ENCODE peak calls at places on chromosomes 6 and 20, in four cellular contexts. T is K562, I is mammary epithelial cell, E is DND-41. R is an unnamed sample.
A peak's percentile ranks its signal among the peaks of the same experiment; 100 is the strongest.

GRCh38 chr20:14773486-14773885 is 436.1 kb upstream of the FLRT3 start:
- DNase-seq in E (no peak), I (no peak), T (no peak), R (no peak)

GRCh38 chr20:10110151-10110550 is 75.4 kb downstream of the ANKEF1 start:
- DNase-seq in T (no peak), E (no peak), I (peak; percentile 85), R (no peak)

GRCh38 chr6:76230711-76231110 is 158.2 kb upstream of the IMPG1 start:
- DNase-seq in E (no peak), I (peak; percentile 1), T (no peak), R (no peak)

GRCh38 chr6:87213364-87213763 is 58.0 kb downstream of the ZNF292 start:
- DNase-seq in T (no peak), I (peak; percentile 63), E (no peak), R (no peak)

GRCh38 chr6:82589509-82590206 is 226.0 kb downstream of the TPBG start:
- DNase-seq in I (peak; percentile 58), E (no peak), T (no peak), R (peak; percentile 5)

GRCh38 chr6:6704423-6705060 is 116.0 kb downstream of the LY86 start:
- DNase-seq in E (no peak), I (peak; percentile 40), T (peak; percentile 53), R (no peak)

GRCh38 chr6:39281312-39281980 is 32.8 kb downstream of the KCNK17 start:
- DNase-seq in I (no peak), T (no peak), E (no peak), R (no peak)

GRCh38 chr6:13229205-13230085 is 98.9 kb downstream of the TBC1D7 start:
- DNase-seq in T (no peak), E (no peak), I (no peak), R (peak; percentile 63)

GRCh38 chr6:2744206-2744771 is 6.4 kb downstream of the MYLK4 start:
- DNase-seq in I (no peak), E (no peak), T (no peak), R (no peak)

GRCh38 chr6:155186052-155186658 is 77.7 kb upstream of the CLDN20 start:
- DNase-seq in T (no peak), I (peak; percentile 60), E (no peak), R (no peak)

GRCh38 chr6:122286512-122286911 is 112.9 kb upstream of the HSF2 start:
- DNase-seq in T (no peak), I (no peak), E (no peak), R (no peak)

GRCh38 chr6:1686117-1687098 is 76.7 kb downstream of the FOXC1 start:
- DNase-seq in T (no peak), E (no peak), I (peak; percentile 96), R (no peak)

GRCh38 chr6:2529217-2529719 is 221.5 kb downstream of the MYLK4 start:
- DNase-seq in E (no peak), T (no peak), I (no peak), R (no peak)

GRCh38 chr6:32074996-32075532 is 34.1 kb downstream of the TNXB start:
- DNase-seq in T (no peak), I (no peak), E (no peak), R (no peak)

GRCh38 chr6:115729036-115729435 is 331.7 kb downstream of the FRK start:
- DNase-seq in E (no peak), T (no peak), I (peak; percentile 5), R (no peak)

GRCh38 chr6:26388441-26388840 is 5.5 kb downstream of the BTN2A2 start:
- DNase-seq in T (no peak), I (peak; percentile 36), E (no peak), R (no peak)

GRCh38 chr6:87518453-87518852 is 45.7 kb downstream of the SLC35A1 start:
- DNase-seq in I (no peak), T (no peak), E (no peak), R (no peak)

GRCh38 chr6:19851273-19852089 is 14.3 kb downstream of the ID4 start:
- DNase-seq in E (no peak), I (peak; percentile 46), T (no peak), R (peak; percentile 72)

DNA sequence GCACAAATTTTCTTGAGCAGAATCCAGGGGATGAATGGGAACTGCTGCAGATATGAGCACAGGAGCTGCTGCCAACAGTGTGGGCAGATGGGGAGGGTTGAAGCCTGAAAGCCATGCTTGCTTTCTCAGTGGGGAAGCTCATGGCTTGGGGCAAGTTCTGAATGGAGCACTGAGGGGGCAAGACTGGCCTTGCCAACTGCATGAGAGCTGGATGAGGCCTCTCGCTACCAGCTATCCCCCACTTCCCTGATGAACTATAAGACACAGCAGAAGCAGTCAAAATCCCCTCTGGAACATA is 28.3 kb downstream of the TREM1 start:
- DNase-seq in I (no peak), T (no peak), E (no peak), R (no peak)
- H3K36me3 ChIP-seq in I (no peaks in the 10 kb centered on the region), T (no peaks in the 10 kb centered on the region), E (no peaks in the 10 kb centered on the region), R (no peaks in the 10 kb centered on the region)

GRCh38 chr6:150647051-150647450 is 47.4 kb downstream of the PLEKHG1 start:
- DNase-seq in I (no peak), T (no peak), E (no peak), R (no peak)
- H3K4me2 ChIP-seq in I (no peak overlapping the region), T (no peak overlapping the region), E (no peak overlapping the region), R (peak overlapping the region; percentile 47)

GRCh38 chr6:109299695-109300564 is 82.3 kb downstream of the CD164 start:
- DNase-seq in E (no peak), I (no peak), T (no peak), R (no peak)

GRCh38 chr6:109302176-109302575 is 80.1 kb downstream of the CD164 start:
- DNase-seq in T (no peak), E (no peak), I (no peak), R (no peak)

GRCh38 chr6:109298605-109299004 is 83.7 kb downstream of the CD164 start:
- DNase-seq in E (no peak), T (no peak), I (no peak), R (no peak)

GRCh38 chr6:109303149-109303548 is 79.1 kb downstream of the CD164 start:
- DNase-seq in T (no peak), E (no peak), I (no peak), R (no peak)

GRCh38 chr6:109300874-109301273 is 81.4 kb downstream of the CD164 start:
- DNase-seq in E (no peak), T (no peak), I (no peak), R (no peak)
- H2AFZ ChIP-seq in E (no peak overlapping the region), T (peak overlapping the region; percentile 80), I (no peak overlapping the region), R (no peak overlapping the region)

GRCh38 chr6:137147195-137147594 is 26.2 kb downstream of the IL22RA2 start:
- DNase-seq in I (no peak), E (no peak), T (no peak), R (no peak)
- H3K36me3 ChIP-seq in I (no peaks in the 10 kb centered on the region), E (no peaks in the 10 kb centered on the region), T (no peaks in the 10 kb centered on the region), R (no peaks in the 10 kb centered on the region)

GRCh38 chr20:50734730-50735679 is 3.6 kb downstream of the PARD6B start:
- DNase-seq in I (no peak), E (no peak), T (no peak), R (no peak)
- H3K4me2 ChIP-seq in I (peak overlapping the region; percentile 37), E (no peak overlapping the region), T (no peak overlapping the region), R (no peak overlapping the region)

DNA sequence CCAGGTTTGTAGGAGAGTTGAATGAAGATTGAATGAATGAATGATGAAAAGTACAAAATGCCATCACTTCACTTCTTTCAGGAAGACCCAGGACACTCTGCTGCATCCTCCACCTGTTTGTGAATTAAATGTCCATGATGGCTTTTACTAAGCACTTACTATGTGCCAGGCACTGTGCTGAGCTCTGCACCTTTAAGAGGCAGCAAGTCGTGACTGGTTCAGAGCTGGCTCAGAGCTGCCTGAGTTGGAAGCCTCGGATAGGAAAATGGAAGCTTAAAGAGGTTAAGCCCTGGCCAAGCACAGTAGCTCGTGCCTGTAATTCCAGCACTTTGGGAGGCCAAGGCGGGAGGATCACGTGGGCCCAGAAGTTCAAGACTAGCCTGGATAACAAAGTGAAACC is 95.7 kb downstream of the SNX5 start:
- DNase-seq in E (no peak), T (no peak), I (no peak), R (no peak)
- H2AFZ ChIP-seq in E (no peak overlapping the region), T (peak overlapping the region; percentile 70), I (no peak overlapping the region), R (no peak overlapping the region)

GRCh38 chr6:166496460-166496859 is 90.0 kb downstream of the RAMACL start:
- DNase-seq in I (no peak), T (no peak), E (no peak), R (no peak)

GRCh38 chr6:166498661-166499349 is 87.7 kb downstream of the RAMACL start:
- DNase-seq in T (no peak), E (no peak), I (no peak), R (no peak)

GRCh38 chr6:166497087-166497899 is 89.2 kb downstream of the RAMACL start:
- DNase-seq in I (no peak), E (no peak), T (no peak), R (no peak)

GRCh38 chr6:166499350-166500163 is 86.9 kb downstream of the RAMACL start:
- DNase-seq in T (no peak), E (no peak), I (no peak), R (no peak)

DNA sequence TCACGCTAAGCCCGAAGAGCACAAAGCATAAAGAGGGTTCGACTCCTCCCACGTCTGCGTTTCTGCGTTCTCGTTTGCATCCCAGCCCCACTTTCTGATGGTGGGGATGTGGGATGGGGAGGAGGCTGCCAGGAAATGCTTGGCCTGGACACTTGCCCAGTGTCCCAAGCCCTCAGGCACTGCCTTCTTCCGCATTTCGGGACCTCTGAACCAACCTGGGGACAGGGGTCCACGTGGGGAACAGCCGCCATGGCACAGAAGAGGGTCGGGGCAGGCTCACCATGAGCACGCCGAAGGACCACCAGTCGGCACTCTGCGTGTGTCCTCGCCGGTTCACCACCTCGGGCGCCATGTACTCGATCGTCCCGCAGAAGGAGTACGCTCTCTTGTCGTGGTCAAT is 88.2 kb downstream of the RAMACL start:
- DNase-seq in E (no peak), I (no peak), T (no peak), R (no peak)
- H3K36me3 ChIP-seq in E (no peaks in the 10 kb centered on the region), I (no peaks in the 10 kb centered on the region), T (no peaks in the 10 kb centered on the region), R (no peaks in the 10 kb centered on the region)

DNA sequence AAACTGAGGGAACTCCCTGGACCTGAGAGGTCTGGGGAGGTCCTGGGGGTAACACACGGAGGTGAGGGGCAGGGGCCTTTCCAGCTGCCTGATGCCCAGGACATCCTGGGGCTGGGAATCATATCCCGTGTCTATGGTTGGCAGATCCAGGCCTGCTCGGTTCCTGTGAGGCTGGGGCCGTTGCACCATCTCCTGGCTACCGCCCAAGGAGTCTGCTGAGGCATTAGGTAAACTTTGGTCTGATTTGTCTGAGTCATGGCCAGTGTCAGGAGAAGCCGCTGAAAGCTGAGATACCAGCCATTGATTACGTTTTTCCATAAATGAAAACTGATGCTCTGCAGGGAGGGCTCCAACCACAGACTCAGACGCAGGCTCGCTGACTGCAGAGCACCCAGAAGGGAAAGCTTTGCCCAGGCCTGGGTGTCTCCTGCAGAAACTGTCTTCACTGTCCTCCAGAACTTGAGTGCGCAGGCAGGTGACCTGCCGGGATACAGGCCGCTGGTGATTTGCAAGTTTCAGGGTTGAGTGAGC is 14.2 kb downstream of the TRAF3IP2 start:
- DNase-seq in E (no peak), T (no peak), I (peak; percentile 99), R (no peak)
- H3K4me2 ChIP-seq in E (no peak overlapping the region), T (no peak overlapping the region), I (peak overlapping the region; percentile 78), R (no peak overlapping the region)

GRCh38 chr20:2651772-2652723 is at the start of gene NOP56:
- DNase-seq in E (peak; percentile 95), T (peak; percentile 85), I (peak; percentile 90), R (peak; percentile 94)
- H2AFZ ChIP-seq in E (peak within 1 kb of the TSS; percentile 84), T (peak within 1 kb of the TSS; percentile 45), I (peak within 1 kb of the TSS; percentile 86), R (peak within 1 kb of the TSS; percentile 65)

GRCh38 chr20:56368351-56369134 is 9.8 kb downstream of the FAM210B start:
- DNase-seq in T (no peak), E (no peak), I (no peak), R (no peak)

GRCh38 chr20:56372850-56373249 is 14.1 kb downstream of the FAM210B start:
- DNase-seq in I (no peak), E (no peak), T (no peak), R (no peak)

GRCh38 chr20:56373942-56374341 is 15.2 kb downstream of the FAM210B start:
- DNase-seq in T (no peak), E (no peak), I (peak; percentile 94), R (no peak)

GRCh38 chr20:56371977-56372376 is 13.2 kb downstream of the FAM210B start:
- DNase-seq in I (no peak), T (no peak), E (no peak), R (no peak)
- H3K36me3 ChIP-seq in I (peaks cover 35% of the 10 kb centered on the region), T (peaks cover 97% of the 10 kb centered on the region), E (peaks cover 88% of the 10 kb centered on the region), R (peaks cover 91% of the 10 kb centered on the region)